ENCODE peak calls at places on chromosome 15, in eight cellular contexts. V is uterus, I is WERI-Rb-1, P is fibroblast of lung, B is PC-9, Y is transverse colon, H is psoas muscle, Q is spleen. F is an unnamed sample.

GRCh38 chr15:60407406-60407805 is 9.6 kb upstream of the ANXA2 start:
- DNase-seq in V (no peak), I (no peak), P (peak; percentile 72), B (peak; percentile 77), Y (no peak), H (no peak), Q (no peak), F (no peak)

GRCh38 chr15:86164222-86164898 is 84.7 kb downstream of the AGBL1 start:
- DNase-seq in V (peak; percentile 66), I (peak; percentile 34), P (no peak), B (no peak), Y (no peak), H (peak; percentile 60), Q (no peak), F (no peak)

GRCh38 chr15:87680200-87680599 is 576.3 kb downstream of the NTRK3 start:
- DNase-seq in V (no peak), I (no peak), P (no peak), B (no peak), Y (no peak), H (no peak), Q (no peak), F (no peak)

GRCh38 chr15:59424626-59425025 is 13.4 kb upstream of the FAM81A start:
- DNase-seq in V (no peak), I (no peak), P (no peak), B (peak; percentile 64), Y (no peak), H (no peak), Q (no peak), F (no peak)

GRCh38 chr15:83289160-83289559 is 4.7 kb upstream of the BNC1 start:
- DNase-seq in V (no peak), I (no peak), P (no peak), B (no peak), Y (no peak), H (no peak), Q (no peak), F (no peak)

GRCh38 chr15:55535436-55535835 is 27.4 kb upstream of the DNAAF4 start:
- DNase-seq in V (no peak), I (no peak), P (no peak), B (no peak), Y (no peak), H (no peak), Q (no peak), F (no peak)

GRCh38 chr15:101246824-101247745 is 4.8 kb downstream of the CHSY1 start:
- DNase-seq in V (no peak), I (no peak), P (no peak), B (no peak), Y (no peak), H (no peak), Q (peak; percentile 64), F (no peak)

GRCh38 chr15:23035964-23036566 is 3.3 kb downstream of the TUBGCP5 start:
- DNase-seq in V (no peak), I (peak; percentile 75), P (peak; percentile 48), B (peak; percentile 37), Y (peak; percentile 29), H (no peak), Q (no peak), F (peak; percentile 56)

GRCh38 chr15:92636950-92637481 is 18.6 kb downstream of the FAM174B start:
- DNase-seq in V (no peak), I (peak; percentile 67), P (no peak), B (peak; percentile 87), Y (peak; percentile 25), H (no peak), Q (peak; percentile 56), F (peak; percentile 58)

GRCh38 chr15:95086543-95087252 is 855.3 kb downstream of the MCTP2 start:
- DNase-seq in V (no peak), I (no peak), P (peak; percentile 91), B (no peak), Y (no peak), H (no peak), Q (no peak), F (no peak)

GRCh38 chr15:101187820-101188516 is 63.9 kb downstream of the CHSY1 start:
- DNase-seq in V (no peak), I (no peak), P (peak; percentile 97), B (no peak), Y (no peak), H (no peak), Q (no peak), F (no peak)

GRCh38 chr15:74120426-74120825 is 10.0 kb upstream of the ISLR2 start:
- DNase-seq in V (no peak), I (peak; percentile 51), P (no peak), B (no peak), Y (no peak), H (peak; percentile 3), Q (no peak), F (no peak)

GRCh38 chr15:88255496-88256171 is 905 bp downstream of the NTRK3 start:
- DNase-seq in V (peak; percentile 70), I (peak; percentile 53), P (peak; percentile 14), B (no peak), Y (no peak), H (no peak), Q (no peak), F (no peak)

GRCh38 chr15:69424748-69425413 is 10.7 kb downstream of the KIF23 start:
- DNase-seq in V (no peak), I (no peak), P (no peak), B (no peak), Y (no peak), H (no peak), Q (no peak), F (no peak)

GRCh38 chr15:67049351-67050044 is 15.9 kb upstream of the SMAD3 start:
- DNase-seq in V (no peak), I (no peak), P (no peak), B (peak; percentile 94), Y (peak; percentile 27), H (no peak), Q (no peak), F (peak; percentile 69)

GRCh38 chr15:86398986-86399677 is 319.5 kb downstream of the AGBL1 start:
- DNase-seq in V (no peak), I (no peak), P (no peak), B (no peak), Y (no peak), H (peak; percentile 66), Q (no peak), F (no peak)

GRCh38 chr15:73826711-73827243 is 46.6 kb upstream of the TBC1D21 start:
- DNase-seq in V (no peak), I (no peak), P (no peak), B (no peak), Y (no peak), H (no peak), Q (no peak), F (no peak)

GRCh38 chr15:100772478-100773378 is 106.9 kb upstream of the ALDH1A3 start:
- DNase-seq in V (no peak), I (peak; percentile 36), P (peak; percentile 12), B (no peak), Y (no peak), H (no peak), Q (no peak), F (peak; percentile 10)

GRCh38 chr15:82999905-83000671 is 11.4 kb downstream of the C15orf40 start:
- DNase-seq in V (no peak), I (peak; percentile 33), P (peak; percentile 75), B (peak; percentile 50), Y (no peak), H (no peak), Q (no peak), F (no peak)

GRCh38 chr15:81098884-81099601 is 35.0 kb upstream of the CFAP161 start:
- DNase-seq in V (no peak), I (no peak), P (no peak), B (no peak), Y (no peak), H (peak; percentile 51), Q (peak; percentile 75), F (no peak)

GRCh38 chr15:76533995-76534394 is 197.4 kb downstream of the ISL2 start:
- DNase-seq in V (no peak), I (no peak), P (peak; percentile 71), B (no peak), Y (no peak), H (no peak), Q (no peak), F (no peak)

GRCh38 chr15:56537881-56538280 is 72.9 kb upstream of the MNS1 start:
- DNase-seq in V (no peak), I (no peak), P (no peak), B (no peak), Y (peak; percentile 22), H (peak; percentile 54), Q (peak; percentile 86), F (no peak)

GRCh38 chr15:69088300-69088965 is 72.0 kb upstream of the GLCE start:
- DNase-seq in V (no peak), I (no peak), P (no peak), B (peak; percentile 94), Y (no peak), H (no peak), Q (no peak), F (no peak)

DNA sequence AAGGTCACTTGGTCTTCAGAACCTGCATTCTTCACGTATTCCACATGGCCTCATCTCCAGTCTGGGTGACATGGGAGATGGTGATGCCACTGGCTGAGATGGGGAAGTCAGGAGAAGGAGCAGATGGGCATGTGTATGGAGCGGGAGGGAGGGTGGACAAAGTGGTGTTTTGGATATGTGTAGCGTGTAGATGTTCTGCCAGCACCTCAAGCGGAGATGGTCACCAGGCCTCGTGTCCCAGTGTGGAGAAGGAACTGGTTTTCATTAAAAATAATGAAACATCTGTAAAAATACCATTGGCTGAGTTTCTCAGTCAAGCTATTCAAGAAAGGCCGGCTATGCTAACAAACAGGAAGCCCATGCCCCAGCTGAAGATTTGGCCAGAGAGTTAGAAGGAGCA is 26.2 kb downstream of the LARP6 start:
- DNase-seq in V (no peak), I (no peak), P (no peak), B (no peak), Y (no peak), H (no peak), Q (no peak), F (no peak)
- TF ChIP-seq CTCF in V (no peak), I (no peak), P (no peak), B (no peak), Y (no peak), H (no peak), Q (no peak), F (no peak)

DNA sequence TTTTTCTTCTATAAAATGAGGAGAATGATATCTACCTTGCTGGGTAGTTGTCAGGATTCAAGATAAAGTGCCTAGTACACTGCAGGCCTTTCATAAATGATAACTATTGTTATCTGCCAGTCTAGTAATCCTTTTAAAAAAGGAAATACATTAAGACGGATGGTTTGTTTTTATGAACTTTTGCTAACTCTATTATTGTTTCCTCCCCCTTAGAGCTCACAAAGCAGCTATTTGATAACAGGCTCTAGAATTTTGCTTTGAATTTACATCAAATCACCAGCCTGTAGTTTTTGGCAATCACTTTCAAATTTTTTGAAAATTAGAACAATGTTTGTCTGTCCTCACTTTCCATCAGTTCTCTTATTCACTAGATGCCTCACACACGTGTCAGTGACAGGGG is 39.8 kb downstream of the BLM start:
- DNase-seq in V (no peak), I (no peak), P (no peak), B (no peak), Y (no peak), H (no peak), Q (no peak), F (no peak)
- H3K36me3 ChIP-seq in V (no peaks in the 10 kb centered on the region), I (peaks cover 76% of the 10 kb centered on the region), P (no peaks in the 10 kb centered on the region), B (no peaks in the 10 kb centered on the region), Y (no peaks in the 10 kb centered on the region), H (no peaks in the 10 kb centered on the region), Q (no peaks in the 10 kb centered on the region), F (no peaks in the 10 kb centered on the region)

GRCh38 chr15:89898628-89899302 is 5.0 kb upstream of the AP3S2 start:
- DNase-seq in V (no peak), I (peak; percentile 74), P (peak; percentile 43), B (peak; percentile 80), Y (peak; percentile 53), H (no peak), Q (no peak), F (no peak)
- TF ChIP-seq CTCF in V (no peak), I (peak; percentile 87), P (peak; percentile 50), B (peak; percentile 83), Y (peak; percentile 71), H (peak; percentile 53), Q (peak; percentile 70), F (peak; percentile 50)

GRCh38 chr15:43094416-43095039 is 11.3 kb downstream of the UBR1 start:
- DNase-seq in V (no peak), I (no peak), P (no peak), B (no peak), Y (no peak), H (no peak), Q (no peak), F (no peak)
- H3K36me3 ChIP-seq in V (no peaks in the 10 kb centered on the region), I (peaks cover 25% of the 10 kb centered on the region), P (no peaks in the 10 kb centered on the region), B (no peaks in the 10 kb centered on the region), Y (no peaks in the 10 kb centered on the region), H (no peaks in the 10 kb centered on the region), Q (no peaks in the 10 kb centered on the region), F (no peaks in the 10 kb centered on the region)

F was measured in colonic mucosa.